ENCODE peak calls at places on chromosomes 3 and 15, in seven cellular contexts. One of them, this sample, is unnamed.
A peak's percentile ranks its signal among the peaks of the same experiment; 100 is the strongest.

GRCh38 chr3:172166261-172166660 is 126.9 kb downstream of the FNDC3B start:
- DNase-seq in endothelial cell of umbilical vein: no peak
- DNase-seq in RWPE2: no peak
- DNase-seq in HCT116: no peak
- DNase-seq in stomach: no peak
- DNase-seq in aorta: no peak
- DNase-seq in BJ: no peak
- DNase-seq in this sample: no peak

GRCh38 chr3:63791974-63792373 is 27.1 kb upstream of the C3orf49 start:
- DNase-seq in RWPE2: no peak
- DNase-seq in BJ: peak; percentile 35
- DNase-seq in aorta: no peak
- DNase-seq in HCT116: no peak
- DNase-seq in endothelial cell of umbilical vein: no peak
- DNase-seq in stomach: no peak
- DNase-seq in this sample: no peak

GRCh38 chr3:107953707-107954106 is 137.1 kb downstream of the CD47 start:
- DNase-seq in RWPE2: no peak
- DNase-seq in HCT116: no peak
- DNase-seq in endothelial cell of umbilical vein: no peak
- DNase-seq in BJ: no peak
- DNase-seq in aorta: no peak
- DNase-seq in stomach: no peak
- DNase-seq in this sample: no peak

GRCh38 chr3:76768912-76769311 is 271.0 kb upstream of the ROBO2 start:
- DNase-seq in RWPE2: no peak
- DNase-seq in aorta: no peak
- DNase-seq in stomach: no peak
- DNase-seq in endothelial cell of umbilical vein: no peak
- DNase-seq in BJ: no peak
- DNase-seq in HCT116: no peak
- DNase-seq in this sample: no peak

GRCh38 chr3:97967966-97968365 is 4.3 kb downstream of the RIOX2 start:
- DNase-seq in stomach: no peak
- DNase-seq in HCT116: no peak
- DNase-seq in aorta: no peak
- DNase-seq in RWPE2: no peak
- DNase-seq in BJ: no peak
- DNase-seq in endothelial cell of umbilical vein: no peak
- DNase-seq in this sample: no peak

GRCh38 chr3:89049119-89049518 is 58.3 kb upstream of the EPHA3 start:
- DNase-seq in BJ: no peak
- DNase-seq in aorta: no peak
- DNase-seq in stomach: no peak
- DNase-seq in HCT116: no peak
- DNase-seq in RWPE2: no peak
- DNase-seq in endothelial cell of umbilical vein: no peak
- DNase-seq in this sample: no peak

GRCh38 chr3:16286161-16286560 is 21.1 kb downstream of the OXNAD1 start:
- DNase-seq in BJ: no peak
- DNase-seq in aorta: no peak
- DNase-seq in endothelial cell of umbilical vein: no peak
- DNase-seq in HCT116: no peak
- DNase-seq in RWPE2: no peak
- DNase-seq in stomach: no peak
- DNase-seq in this sample: no peak

GRCh38 chr3:182436547-182436946 is 356.8 kb upstream of the ATP11B start:
- DNase-seq in BJ: no peak
- DNase-seq in endothelial cell of umbilical vein: no peak
- DNase-seq in RWPE2: no peak
- DNase-seq in stomach: no peak
- DNase-seq in aorta: no peak
- DNase-seq in HCT116: no peak
- DNase-seq in this sample: no peak

GRCh38 chr3:197286678-197287077 is 11.7 kb downstream of the DLG1 start:
- DNase-seq in HCT116: no peak
- DNase-seq in endothelial cell of umbilical vein: no peak
- DNase-seq in aorta: no peak
- DNase-seq in stomach: no peak
- DNase-seq in RWPE2: no peak
- DNase-seq in BJ: no peak
- DNase-seq in this sample: no peak

GRCh38 chr3:58192076-58192475 is 18.7 kb downstream of the DNASE1L3 start:
- DNase-seq in RWPE2: no peak
- DNase-seq in stomach: no peak
- DNase-seq in endothelial cell of umbilical vein: no peak
- DNase-seq in aorta: no peak
- DNase-seq in HCT116: no peak
- DNase-seq in BJ: no peak
- DNase-seq in this sample: no peak

GRCh38 chr15:82106671-82107070 is 60.9 kb upstream of the MEX3B start:
- DNase-seq in aorta: no peak
- DNase-seq in endothelial cell of umbilical vein: no peak
- DNase-seq in stomach: no peak
- DNase-seq in BJ: no peak
- DNase-seq in RWPE2: no peak
- DNase-seq in HCT116: no peak
- DNase-seq in this sample: no peak

GRCh38 chr3:77919244-77919643 is 879.3 kb downstream of the ROBO2 start:
- DNase-seq in endothelial cell of umbilical vein: no peak
- DNase-seq in stomach: no peak
- DNase-seq in HCT116: no peak
- DNase-seq in RWPE2: no peak
- DNase-seq in BJ: no peak
- DNase-seq in aorta: no peak
- DNase-seq in this sample: no peak

GRCh38 chr3:42473083-42473932 is 29.1 kb upstream of the VIPR1 start:
- DNase-seq in HCT116: no peak
- DNase-seq in BJ: no peak
- DNase-seq in endothelial cell of umbilical vein: peak; percentile 92
- DNase-seq in stomach: peak; percentile 74
- DNase-seq in RWPE2: no peak
- DNase-seq in aorta: no peak
- DNase-seq in this sample: no peak

GRCh38 chr3:89947357-89947954 is 840.0 kb downstream of the EPHA3 start:
- DNase-seq in BJ: no peak
- DNase-seq in RWPE2: no peak
- DNase-seq in stomach: no peak
- DNase-seq in aorta: no peak
- DNase-seq in HCT116: no peak
- DNase-seq in endothelial cell of umbilical vein: no peak
- DNase-seq in this sample: no peak

GRCh38 chr15:65028921-65029735 is at the start of gene MTFMT:
- DNase-seq in RWPE2: peak; percentile 94
- DNase-seq in HCT116: peak; percentile 53
- DNase-seq in aorta: peak; percentile 98
- DNase-seq in endothelial cell of umbilical vein: peak; percentile 80
- DNase-seq in stomach: peak; percentile 94
- DNase-seq in BJ: no peak
- DNase-seq in this sample: peak; percentile 94

GRCh38 chr3:24272875-24273274 is 221.8 kb downstream of the THRB start:
- DNase-seq in RWPE2: no peak
- DNase-seq in stomach: no peak
- DNase-seq in aorta: no peak
- DNase-seq in HCT116: no peak
- DNase-seq in endothelial cell of umbilical vein: no peak
- DNase-seq in BJ: no peak
- DNase-seq in this sample: no peak

GRCh38 chr15:29554531-29554930 is 267.7 kb downstream of the TJP1 start:
- DNase-seq in aorta: no peak
- DNase-seq in endothelial cell of umbilical vein: no peak
- DNase-seq in BJ: no peak
- DNase-seq in HCT116: no peak
- DNase-seq in RWPE2: no peak
- DNase-seq in stomach: no peak
- DNase-seq in this sample: no peak

GRCh38 chr15:80801891-80802680 is 22.9 kb downstream of the CEMIP start:
- DNase-seq in BJ: no peak
- DNase-seq in RWPE2: no peak
- DNase-seq in HCT116: no peak
- DNase-seq in stomach: no peak
- DNase-seq in aorta: no peak
- DNase-seq in endothelial cell of umbilical vein: peak; percentile 35
- DNase-seq in this sample: no peak

DNA sequence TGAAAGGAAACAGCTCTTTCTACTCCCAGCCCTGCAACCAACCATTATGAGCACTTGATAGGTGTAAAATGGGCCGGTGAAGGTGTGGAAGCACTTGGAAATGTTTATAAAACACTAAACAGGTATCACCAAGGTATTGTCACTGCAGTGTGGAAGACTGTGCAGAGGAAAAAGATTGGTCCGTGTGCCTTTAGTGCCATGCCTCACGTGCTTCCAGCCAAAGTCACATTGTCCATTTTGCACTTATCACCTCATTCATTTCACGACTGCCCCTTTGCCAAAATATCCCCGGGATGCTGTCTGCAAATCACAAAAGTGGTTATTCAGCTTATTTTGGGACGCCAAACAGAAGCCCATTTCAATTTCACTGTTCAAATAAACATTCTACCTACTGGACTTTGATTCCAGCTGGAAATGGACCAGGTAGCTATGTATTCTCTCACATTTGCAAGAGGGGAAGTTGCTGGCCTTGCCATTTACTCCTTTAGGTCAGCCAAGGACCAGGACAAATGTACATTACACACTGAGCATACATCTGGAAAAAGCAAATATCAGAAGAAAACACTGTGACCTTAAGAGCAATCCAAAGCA is 58.4 kb downstream of the ARRDC4 start:
- DNase-seq in RWPE2: no peak
- DNase-seq in HCT116: no peak
- DNase-seq in endothelial cell of umbilical vein: no peak
- DNase-seq in stomach: no peak
- DNase-seq in BJ: no peak
- DNase-seq in aorta: no peak
- DNase-seq in this sample: no peak
- H3K27me3 ChIP-seq in RWPE2: no peaks in the 10 kb centered on the region
- H3K27me3 ChIP-seq in HCT116: peaks cover 37% of the 10 kb centered on the region
- H3K27me3 ChIP-seq in endothelial cell of umbilical vein: no peaks in the 10 kb centered on the region
- H3K27me3 ChIP-seq in stomach: no peaks in the 10 kb centered on the region
- H3K27me3 ChIP-seq in BJ: no peaks in the 10 kb centered on the region
- H3K27me3 ChIP-seq in aorta: no peaks in the 10 kb centered on the region
- H3K27me3 ChIP-seq in this sample: peaks cover 8% of the 10 kb centered on the region

GRCh38 chr15:73373221-73373620 is 4.5 kb upstream of the HCN4 start:
- DNase-seq in RWPE2: no peak
- DNase-seq in stomach: no peak
- DNase-seq in BJ: no peak
- DNase-seq in endothelial cell of umbilical vein: no peak
- DNase-seq in aorta: no peak
- DNase-seq in HCT116: no peak
- DNase-seq in this sample: no peak
- H3K27me3 ChIP-seq in RWPE2: peaks cover 54% of the 10 kb centered on the region
- H3K27me3 ChIP-seq in stomach: peaks cover 4% of the 10 kb centered on the region
- H3K27me3 ChIP-seq in BJ: peaks cover 19% of the 10 kb centered on the region
- H3K27me3 ChIP-seq in endothelial cell of umbilical vein: peaks cover 30% of the 10 kb centered on the region
- H3K27me3 ChIP-seq in aorta: no peaks in the 10 kb centered on the region
- H3K27me3 ChIP-seq in HCT116: peaks cover 2% of the 10 kb centered on the region
- H3K27me3 ChIP-seq in this sample: peaks cover 14% of the 10 kb centered on the region

DNA sequence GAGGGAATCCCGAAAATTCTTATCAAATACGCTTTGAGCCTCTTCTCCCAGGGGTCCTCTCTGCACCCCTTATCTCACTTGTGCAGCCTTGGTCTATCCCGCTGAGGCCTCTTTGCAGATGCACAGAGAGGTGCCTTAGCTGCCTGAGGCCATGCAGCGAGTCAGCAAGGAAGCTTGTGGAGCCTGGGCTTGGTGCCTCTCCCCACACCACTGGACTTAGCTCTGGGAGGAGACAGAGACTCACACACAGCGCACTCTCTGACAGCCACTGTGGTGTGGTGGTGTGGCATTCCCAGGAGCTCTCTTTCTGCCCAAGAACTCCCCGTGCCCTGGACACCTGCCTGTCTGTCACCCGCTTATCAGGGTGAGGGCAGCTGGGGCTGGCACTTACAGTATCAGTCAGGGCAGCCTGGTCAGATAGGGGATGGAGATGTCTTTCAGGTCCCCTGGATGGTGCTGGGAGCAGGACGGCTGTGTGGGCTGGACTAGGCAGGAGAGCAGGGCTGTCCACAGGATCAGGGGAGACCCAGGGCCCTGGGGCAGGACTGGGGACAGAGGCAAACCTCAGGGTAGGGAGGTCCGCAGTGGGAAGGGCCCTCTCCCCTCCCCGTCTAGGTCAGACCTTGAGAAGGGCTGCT is 10.2 kb upstream of the LINGO1 start:
- DNase-seq in RWPE2: no peak
- DNase-seq in BJ: no peak
- DNase-seq in aorta: no peak
- DNase-seq in HCT116: no peak
- DNase-seq in stomach: no peak
- DNase-seq in endothelial cell of umbilical vein: no peak
- DNase-seq in this sample: no peak
- H3K27me3 ChIP-seq in RWPE2: no peaks in the 10 kb centered on the region
- H3K27me3 ChIP-seq in BJ: peaks cover 6% of the 10 kb centered on the region
- H3K27me3 ChIP-seq in aorta: no peaks in the 10 kb centered on the region
- H3K27me3 ChIP-seq in HCT116: no peaks in the 10 kb centered on the region
- H3K27me3 ChIP-seq in stomach: no peaks in the 10 kb centered on the region
- H3K27me3 ChIP-seq in endothelial cell of umbilical vein: no peaks in the 10 kb centered on the region
- H3K27me3 ChIP-seq in this sample: no peaks in the 10 kb centered on the region

GRCh38 chr3:128495435-128495970 is 2.5 kb upstream of the GATA2 start:
- DNase-seq in stomach: no peak
- DNase-seq in endothelial cell of umbilical vein: no peak
- DNase-seq in BJ: no peak
- DNase-seq in aorta: no peak
- DNase-seq in HCT116: no peak
- DNase-seq in RWPE2: no peak
- DNase-seq in this sample: no peak
- H3K27me3 ChIP-seq in stomach: peaks cover 37% of the 10 kb centered on the region
- H3K27me3 ChIP-seq in endothelial cell of umbilical vein: no peaks in the 10 kb centered on the region
- H3K27me3 ChIP-seq in BJ: no peaks in the 10 kb centered on the region
- H3K27me3 ChIP-seq in aorta: no peaks in the 10 kb centered on the region
- H3K27me3 ChIP-seq in HCT116: no peaks in the 10 kb centered on the region
- H3K27me3 ChIP-seq in RWPE2: no peaks in the 10 kb centered on the region
- H3K27me3 ChIP-seq in this sample: peaks cover 81% of the 10 kb centered on the region

GRCh38 chr3:11467875-11468274 is 175.8 kb downstream of the VGLL4 start:
- DNase-seq in stomach: no peak
- DNase-seq in HCT116: no peak
- DNase-seq in endothelial cell of umbilical vein: no peak
- DNase-seq in BJ: no peak
- DNase-seq in aorta: no peak
- DNase-seq in RWPE2: no peak
- DNase-seq in this sample: no peak
- H3K27me3 ChIP-seq in stomach: no peaks in the 10 kb centered on the region
- H3K27me3 ChIP-seq in HCT116: no peaks in the 10 kb centered on the region
- H3K27me3 ChIP-seq in endothelial cell of umbilical vein: no peaks in the 10 kb centered on the region
- H3K27me3 ChIP-seq in BJ: no peaks in the 10 kb centered on the region
- H3K27me3 ChIP-seq in aorta: no peaks in the 10 kb centered on the region
- H3K27me3 ChIP-seq in RWPE2: no peaks in the 10 kb centered on the region
- H3K27me3 ChIP-seq in this sample: no peaks in the 10 kb centered on the region

GRCh38 chr3:9496893-9497292 is 56.7 kb downstream of the LHFPL4 start:
- DNase-seq in stomach: no peak
- DNase-seq in HCT116: no peak
- DNase-seq in endothelial cell of umbilical vein: no peak
- DNase-seq in BJ: no peak
- DNase-seq in aorta: no peak
- DNase-seq in RWPE2: no peak
- DNase-seq in this sample: no peak
- H3K27me3 ChIP-seq in stomach: peaks cover 3% of the 10 kb centered on the region
- H3K27me3 ChIP-seq in HCT116: no peaks in the 10 kb centered on the region
- H3K27me3 ChIP-seq in endothelial cell of umbilical vein: peaks cover 13% of the 10 kb centered on the region
- H3K27me3 ChIP-seq in BJ: peaks cover 2% of the 10 kb centered on the region
- H3K27me3 ChIP-seq in aorta: no peaks in the 10 kb centered on the region
- H3K27me3 ChIP-seq in RWPE2: no peaks in the 10 kb centered on the region
- H3K27me3 ChIP-seq in this sample: no peaks in the 10 kb centered on the region